ENCODE peak calls at places on chromosome 9, in ten cellular contexts. One of them, this sample, is unnamed.

GRCh38 chr9:135474915-135475314 is 4.7 kb upstream of the PPP1R26 start:
- DNase-seq in CD4-positive, alpha-beta T cell: no peak
- DNase-seq in tibial nerve: no peak
- DNase-seq in pons: no peak
- DNase-seq in GM12865: peak; percentile 17
- DNase-seq in left cardiac atrium: no peak
- DNase-seq in endodermal cell: peak; percentile 89
- DNase-seq in HTR-8/SVneo: no peak
- DNase-seq in D341Med: peak; percentile 83
- DNase-seq in A549: peak; percentile 60
- DNase-seq in this sample: peak; percentile 76

GRCh38 chr9:91138760-91139159 is 223.0 kb downstream of the AUH start:
- DNase-seq in CD4-positive, alpha-beta T cell: no peak
- DNase-seq in tibial nerve: no peak
- DNase-seq in pons: no peak
- DNase-seq in GM12865: no peak
- DNase-seq in left cardiac atrium: no peak
- DNase-seq in endodermal cell: no peak
- DNase-seq in HTR-8/SVneo: no peak
- DNase-seq in D341Med: no peak
- DNase-seq in A549: peak; percentile 19
- DNase-seq in this sample: no peak

GRCh38 chr9:1531411-1531903 is 481.3 kb downstream of the DMRT2 start:
- DNase-seq in CD4-positive, alpha-beta T cell: no peak
- DNase-seq in tibial nerve: no peak
- DNase-seq in pons: no peak
- DNase-seq in GM12865: no peak
- DNase-seq in left cardiac atrium: no peak
- DNase-seq in endodermal cell: no peak
- DNase-seq in HTR-8/SVneo: no peak
- DNase-seq in D341Med: no peak
- DNase-seq in A549: no peak
- DNase-seq in this sample: no peak

GRCh38 chr9:124291801-124292396 is 34.1 kb downstream of the NEK6 start:
- DNase-seq in CD4-positive, alpha-beta T cell: no peak
- DNase-seq in tibial nerve: no peak
- DNase-seq in pons: peak; percentile 43
- DNase-seq in GM12865: peak; percentile 89
- DNase-seq in left cardiac atrium: no peak
- DNase-seq in endodermal cell: no peak
- DNase-seq in HTR-8/SVneo: no peak
- DNase-seq in D341Med: no peak
- DNase-seq in A549: no peak
- DNase-seq in this sample: no peak

GRCh38 chr9:77857513-77858298 is 173.9 kb downstream of the GNAQ start:
- DNase-seq in CD4-positive, alpha-beta T cell: no peak
- DNase-seq in tibial nerve: no peak
- DNase-seq in pons: no peak
- DNase-seq in GM12865: no peak
- DNase-seq in left cardiac atrium: no peak
- DNase-seq in endodermal cell: no peak
- DNase-seq in HTR-8/SVneo: no peak
- DNase-seq in D341Med: no peak
- DNase-seq in A549: no peak
- DNase-seq in this sample: no peak

GRCh38 chr9:103397868-103398600 is 402.9 kb downstream of the CYLC2 start:
- DNase-seq in CD4-positive, alpha-beta T cell: no peak
- DNase-seq in tibial nerve: no peak
- DNase-seq in pons: peak; percentile 53
- DNase-seq in GM12865: peak; percentile 65
- DNase-seq in left cardiac atrium: no peak
- DNase-seq in endodermal cell: peak; percentile 84
- DNase-seq in HTR-8/SVneo: peak; percentile 24
- DNase-seq in D341Med: peak; percentile 51
- DNase-seq in A549: peak; percentile 66
- DNase-seq in this sample: peak; percentile 74

GRCh38 chr9:91147079-91147708 is 214.5 kb downstream of the AUH start:
- DNase-seq in CD4-positive, alpha-beta T cell: no peak
- DNase-seq in tibial nerve: no peak
- DNase-seq in pons: no peak
- DNase-seq in GM12865: no peak
- DNase-seq in left cardiac atrium: no peak
- DNase-seq in endodermal cell: no peak
- DNase-seq in HTR-8/SVneo: no peak
- DNase-seq in D341Med: no peak
- DNase-seq in A549: no peak
- DNase-seq in this sample: peak; percentile 18

GRCh38 chr9:35914307-35914807 is 5.1 kb downstream of the SPAAR start:
- DNase-seq in CD4-positive, alpha-beta T cell: no peak
- DNase-seq in tibial nerve: no peak
- DNase-seq in pons: no peak
- DNase-seq in GM12865: peak; percentile 21
- DNase-seq in left cardiac atrium: peak; percentile 85
- DNase-seq in endodermal cell: peak; percentile 77
- DNase-seq in HTR-8/SVneo: no peak
- DNase-seq in D341Med: peak; percentile 48
- DNase-seq in A549: peak; percentile 66
- DNase-seq in this sample: peak; percentile 80

GRCh38 chr9:17531642-17532254 is 47.1 kb upstream of the SH3GL2 start:
- DNase-seq in CD4-positive, alpha-beta T cell: no peak
- DNase-seq in tibial nerve: peak; percentile 61
- DNase-seq in pons: peak; percentile 23
- DNase-seq in GM12865: peak; percentile 50
- DNase-seq in left cardiac atrium: peak; percentile 24
- DNase-seq in endodermal cell: peak; percentile 81
- DNase-seq in HTR-8/SVneo: peak; percentile 7
- DNase-seq in D341Med: peak; percentile 59
- DNase-seq in A549: peak; percentile 48
- DNase-seq in this sample: peak; percentile 45

GRCh38 chr9:122389799-122390481 is 19.1 kb downstream of the PTGS1 start:
- DNase-seq in CD4-positive, alpha-beta T cell: no peak
- DNase-seq in tibial nerve: no peak
- DNase-seq in pons: peak; percentile 69
- DNase-seq in GM12865: peak; percentile 5
- DNase-seq in left cardiac atrium: no peak
- DNase-seq in endodermal cell: peak; percentile 50
- DNase-seq in HTR-8/SVneo: no peak
- DNase-seq in D341Med: no peak
- DNase-seq in A549: no peak
- DNase-seq in this sample: no peak

GRCh38 chr9:91008568-91008967 is 206.9 kb downstream of the SYK start:
- DNase-seq in CD4-positive, alpha-beta T cell: no peak
- DNase-seq in tibial nerve: no peak
- DNase-seq in pons: no peak
- DNase-seq in GM12865: no peak
- DNase-seq in left cardiac atrium: no peak
- DNase-seq in endodermal cell: no peak
- DNase-seq in HTR-8/SVneo: no peak
- DNase-seq in D341Med: no peak
- DNase-seq in A549: no peak
- DNase-seq in this sample: no peak

This sample was measured in WERI-Rb-1.